ENCODE peak calls at places on chromosomes 12 and 14, in five cellular contexts. Y is cardiac fibroblast; E is CD8-positive, alpha-beta T cell; L is GM10248; T is chondrocyte. H is an unnamed sample.

GRCh38 chr12:117365072-117365616 is 3.7 kb upstream of the NOS1 start:
- DNase-seq in L (no peak), E (no peak), T (no peak), Y (no peak), H (no peak)

GRCh38 chr14:76834296-76834695 is 8.1 kb downstream of the LRRC74A start:
- DNase-seq in L (no peak), E (no peak), Y (no peak), T (no peak), H (no peak)

GRCh38 chr12:6996040-6996441 is 22.2 kb downstream of the LPCAT3 start:
- DNase-seq in E (no peak), T (no peak), L (no peak), Y (peak; percentile 59), H (no peak)

GRCh38 chr12:129607293-129607692 is 296.5 kb downstream of the TMEM132D start:
- DNase-seq in L (no peak), Y (no peak), E (no peak), T (no peak), H (no peak)

GRCh38 chr12:111448266-111448830 is 42.6 kb downstream of the SH2B3 start:
- DNase-seq in T (no peak), L (no peak), Y (no peak), E (no peak), H (no peak)

GRCh38 chr14:61477845-61478438 is 156.6 kb downstream of the PRKCH start:
- DNase-seq in L (no peak), E (peak; percentile 40), T (no peak), Y (peak; percentile 67), H (no peak)

GRCh38 chr12:50626026-50626425 is 121.2 kb downstream of the DIP2B start:
- DNase-seq in Y (no peak), L (no peak), T (no peak), E (no peak), H (no peak)

GRCh38 chr14:73269729-73270651 is 32.7 kb downstream of the PAPLN start:
- DNase-seq in T (no peak), Y (peak; percentile 51), E (no peak), L (peak; percentile 77), H (no peak)

GRCh38 chr14:35155962-35156361 is 33.6 kb downstream of the PRORP start:
- DNase-seq in Y (peak; percentile 80), T (no peak), E (no peak), L (peak; percentile 34), H (no peak)

GRCh38 chr12:90211017-90211416 is 502.4 kb upstream of the ATP2B1 start:
- DNase-seq in Y (peak; percentile 84), E (no peak), L (no peak), T (no peak), H (no peak)

GRCh38 chr14:104149617-104150141 is 11.3 kb downstream of the KIF26A start:
- DNase-seq in L (no peak), Y (no peak), T (no peak), E (peak; percentile 2), H (no peak)

GRCh38 chr14:31964490-31964889 is 112.6 kb upstream of the ARHGAP5 start:
- DNase-seq in E (no peak), L (no peak), T (no peak), Y (no peak), H (no peak)

GRCh38 chr12:91222746-91223145 is 40.1 kb upstream of the DCN start:
- DNase-seq in T (no peak), L (no peak), Y (peak; percentile 88), E (no peak), H (no peak)

GRCh38 chr12:31591308-31591901 is 469 bp upstream of the DENND5B start:
- DNase-seq in E (no peak), L (peak; percentile 38), Y (peak; percentile 30), T (no peak), H (no peak)

GRCh38 chr12:59780605-59781135 is 184.8 kb downstream of the SLC16A7 start:
- DNase-seq in Y (peak; percentile 71), T (no peak), E (no peak), L (no peak), H (no peak)

GRCh38 chr14:35335388-35336092 is 43.4 kb downstream of the PSMA6 start:
- DNase-seq in Y (peak; percentile 11), T (peak; percentile 46), L (no peak), E (no peak), H (no peak)

GRCh38 chr14:88798161-88798560 is 5.4 kb upstream of the EML5 start:
- DNase-seq in Y (no peak), L (no peak), E (no peak), T (no peak), H (no peak)

GRCh38 chr12:131121705-131122405 is 168.1 kb downstream of the ADGRD1 start:
- DNase-seq in L (no peak), T (peak; percentile 87), E (no peak), Y (no peak), H (no peak)

H was measured in T-helper 2 cell treated with Interferon-gamma antibody and Interleukin-4, amounts not matched to agents 5 μg/mL and 100 μg/mL, for 36 hours.